ENCODE peak calls at places on chromosomes 3 and 15, in nine cellular contexts. One of them, this sample, is unnamed.

GRCh38 chr15:72033711-72034110 is 84.2 kb downstream of the MYO9A start:
- DNase-seq in Peyer's patch: no peak
- DNase-seq in brain microvascular endothelial cell: peak
- DNase-seq in cardiac muscle cell: no peak
- DNase-seq in GM12864: no peak
- DNase-seq in GM23248: peak
- DNase-seq in foreskin fibroblast: peak
- DNase-seq in fibroblast of mammary gland: peak
- DNase-seq in suprapubic skin: no peak
- DNase-seq in this sample: no peak

GRCh38 chr3:10417849-10418248 is 87.5 kb downstream of the ATP2B2 start:
- DNase-seq in Peyer's patch: no peak
- DNase-seq in brain microvascular endothelial cell: no peak
- DNase-seq in cardiac muscle cell: no peak
- DNase-seq in GM12864: no peak
- DNase-seq in GM23248: peak
- DNase-seq in foreskin fibroblast: peak
- DNase-seq in fibroblast of mammary gland: peak
- DNase-seq in suprapubic skin: no peak
- DNase-seq in this sample: peak

GRCh38 chr15:85618956-85619491 is 175.7 kb downstream of the KLHL25 start:
- DNase-seq in Peyer's patch: peak
- DNase-seq in brain microvascular endothelial cell: peak
- DNase-seq in cardiac muscle cell: peak
- DNase-seq in GM12864: peak
- DNase-seq in GM23248: peak
- DNase-seq in foreskin fibroblast: peak
- DNase-seq in fibroblast of mammary gland: peak
- DNase-seq in suprapubic skin: peak
- DNase-seq in this sample: no peak

GRCh38 chr3:59535791-59536221 is 486.0 kb upstream of the CFAP20DC start:
- DNase-seq in Peyer's patch: no peak
- DNase-seq in brain microvascular endothelial cell: peak
- DNase-seq in cardiac muscle cell: no peak
- DNase-seq in GM12864: no peak
- DNase-seq in GM23248: peak
- DNase-seq in foreskin fibroblast: peak
- DNase-seq in fibroblast of mammary gland: peak
- DNase-seq in suprapubic skin: no peak
- DNase-seq in this sample: no peak

GRCh38 chr3:137121704-137122314 is 164.0 kb downstream of the IL20RB start:
- DNase-seq in Peyer's patch: no peak
- DNase-seq in brain microvascular endothelial cell: peak
- DNase-seq in cardiac muscle cell: peak
- DNase-seq in GM12864: peak
- DNase-seq in GM23248: peak
- DNase-seq in foreskin fibroblast: peak
- DNase-seq in fibroblast of mammary gland: peak
- DNase-seq in suprapubic skin: no peak
- DNase-seq in this sample: peak

GRCh38 chr3:161372321-161373260 is 1.3 kb upstream of the SPTSSB start:
- DNase-seq in Peyer's patch: no peak
- DNase-seq in brain microvascular endothelial cell: no peak
- DNase-seq in cardiac muscle cell: peak
- DNase-seq in GM12864: no peak
- DNase-seq in GM23248: peak
- DNase-seq in foreskin fibroblast: peak
- DNase-seq in fibroblast of mammary gland: no peak
- DNase-seq in suprapubic skin: no peak
- DNase-seq in this sample: no peak

GRCh38 chr3:98945006-98945626 is 43.6 kb upstream of the DCBLD2 start:
- DNase-seq in Peyer's patch: no peak
- DNase-seq in brain microvascular endothelial cell: no peak
- DNase-seq in cardiac muscle cell: no peak
- DNase-seq in GM12864: no peak
- DNase-seq in GM23248: peak
- DNase-seq in foreskin fibroblast: peak
- DNase-seq in fibroblast of mammary gland: peak
- DNase-seq in suprapubic skin: no peak
- DNase-seq in this sample: no peak

GRCh38 chr3:196440041-196440537 is 7.9 kb upstream of the UBXN7 start:
- DNase-seq in Peyer's patch: no peak
- DNase-seq in brain microvascular endothelial cell: peak
- DNase-seq in cardiac muscle cell: no peak
- DNase-seq in GM12864: peak
- DNase-seq in GM23248: peak
- DNase-seq in foreskin fibroblast: peak
- DNase-seq in fibroblast of mammary gland: peak
- DNase-seq in suprapubic skin: no peak
- DNase-seq in this sample: no peak

GRCh38 chr3:114775395-114775794 is 371.7 kb downstream of the ZBTB20 start:
- DNase-seq in Peyer's patch: no peak
- DNase-seq in brain microvascular endothelial cell: no peak
- DNase-seq in cardiac muscle cell: no peak
- DNase-seq in GM12864: no peak
- DNase-seq in GM23248: peak
- DNase-seq in foreskin fibroblast: peak
- DNase-seq in fibroblast of mammary gland: peak
- DNase-seq in suprapubic skin: no peak
- DNase-seq in this sample: no peak

GRCh38 chr3:167941234-167941995 is 154.3 kb downstream of the GOLIM4 start:
- DNase-seq in Peyer's patch: peak
- DNase-seq in brain microvascular endothelial cell: peak
- DNase-seq in cardiac muscle cell: no peak
- DNase-seq in GM12864: no peak
- DNase-seq in GM23248: peak
- DNase-seq in foreskin fibroblast: peak
- DNase-seq in fibroblast of mammary gland: peak
- DNase-seq in suprapubic skin: no peak
- DNase-seq in this sample: no peak

GRCh38 chr15:57500979-57501576 is 90.6 kb upstream of the MYZAP start:
- DNase-seq in Peyer's patch: no peak
- DNase-seq in brain microvascular endothelial cell: peak
- DNase-seq in cardiac muscle cell: no peak
- DNase-seq in GM12864: no peak
- DNase-seq in GM23248: peak
- DNase-seq in foreskin fibroblast: peak
- DNase-seq in fibroblast of mammary gland: peak
- DNase-seq in suprapubic skin: no peak
- DNase-seq in this sample: no peak

GRCh38 chr3:21062724-21063436 is 688.1 kb downstream of the ZNF385D start:
- DNase-seq in Peyer's patch: no peak
- DNase-seq in brain microvascular endothelial cell: no peak
- DNase-seq in cardiac muscle cell: no peak
- DNase-seq in GM12864: no peak
- DNase-seq in GM23248: peak
- DNase-seq in foreskin fibroblast: peak
- DNase-seq in fibroblast of mammary gland: no peak
- DNase-seq in suprapubic skin: no peak
- DNase-seq in this sample: no peak

GRCh38 chr15:67091073-67091965 is 25.9 kb downstream of the SMAD3 start:
- DNase-seq in Peyer's patch: peak
- DNase-seq in brain microvascular endothelial cell: peak
- DNase-seq in cardiac muscle cell: peak
- DNase-seq in GM12864: peak
- DNase-seq in GM23248: peak
- DNase-seq in foreskin fibroblast: peak
- DNase-seq in fibroblast of mammary gland: peak
- DNase-seq in suprapubic skin: no peak
- DNase-seq in this sample: no peak

GRCh38 chr15:65789105-65789504 is 3.0 kb downstream of the DENND4A start:
- DNase-seq in Peyer's patch: no peak
- DNase-seq in brain microvascular endothelial cell: no peak
- DNase-seq in cardiac muscle cell: no peak
- DNase-seq in GM12864: no peak
- DNase-seq in GM23248: no peak
- DNase-seq in foreskin fibroblast: no peak
- DNase-seq in fibroblast of mammary gland: no peak
- DNase-seq in suprapubic skin: no peak
- DNase-seq in this sample: no peak

GRCh38 chr15:65783872-65784271 is 8.2 kb downstream of the DENND4A start:
- DNase-seq in Peyer's patch: no peak
- DNase-seq in brain microvascular endothelial cell: no peak
- DNase-seq in cardiac muscle cell: no peak
- DNase-seq in GM12864: no peak
- DNase-seq in GM23248: no peak
- DNase-seq in foreskin fibroblast: no peak
- DNase-seq in fibroblast of mammary gland: no peak
- DNase-seq in suprapubic skin: no peak
- DNase-seq in this sample: no peak

GRCh38 chr15:65785151-65785550 is 6.9 kb downstream of the DENND4A start:
- DNase-seq in Peyer's patch: no peak
- DNase-seq in brain microvascular endothelial cell: no peak
- DNase-seq in cardiac muscle cell: no peak
- DNase-seq in GM12864: no peak
- DNase-seq in GM23248: no peak
- DNase-seq in foreskin fibroblast: no peak
- DNase-seq in fibroblast of mammary gland: no peak
- DNase-seq in suprapubic skin: no peak
- DNase-seq in this sample: no peak

GRCh38 chr15:65789759-65790158 is 2.3 kb downstream of the DENND4A start:
- DNase-seq in Peyer's patch: no peak
- DNase-seq in brain microvascular endothelial cell: no peak
- DNase-seq in cardiac muscle cell: no peak
- DNase-seq in GM12864: no peak
- DNase-seq in GM23248: no peak
- DNase-seq in foreskin fibroblast: no peak
- DNase-seq in fibroblast of mammary gland: no peak
- DNase-seq in suprapubic skin: no peak
- DNase-seq in this sample: no peak

DNA sequence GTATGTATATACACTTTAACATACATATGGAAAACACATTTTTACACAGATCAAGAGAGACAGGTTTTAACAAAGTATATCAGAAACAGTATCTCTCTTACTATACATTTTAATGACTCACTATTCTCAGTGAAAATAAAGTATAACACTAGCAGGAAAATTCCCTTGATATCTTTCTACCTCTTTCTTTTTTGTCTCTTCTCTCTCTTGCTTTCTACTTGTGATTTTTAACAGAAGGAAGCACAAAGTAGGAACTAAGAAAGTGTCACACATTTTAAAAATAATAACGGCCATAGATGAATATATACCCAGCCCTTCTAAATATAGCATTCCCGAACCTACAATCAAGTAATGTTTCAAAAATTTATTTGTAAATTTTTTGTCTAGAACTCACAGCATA is 4.8 kb downstream of the DENND4A start:
- DNase-seq in Peyer's patch: no peak
- DNase-seq in brain microvascular endothelial cell: no peak
- DNase-seq in cardiac muscle cell: no peak
- DNase-seq in GM12864: no peak
- DNase-seq in GM23248: no peak
- DNase-seq in foreskin fibroblast: no peak
- DNase-seq in fibroblast of mammary gland: no peak
- DNase-seq in suprapubic skin: no peak
- DNase-seq in this sample: no peak
- H3K4me3 ChIP-seq in Peyer's patch: no peak
- H3K4me3 ChIP-seq in brain microvascular endothelial cell: no peak
- H3K4me3 ChIP-seq in cardiac muscle cell: no peak
- H3K4me3 ChIP-seq in GM12864: peak
- H3K4me3 ChIP-seq in GM23248: peak
- H3K4me3 ChIP-seq in foreskin fibroblast: no peak
- H3K4me3 ChIP-seq in fibroblast of mammary gland: no peak
- H3K4me3 ChIP-seq in suprapubic skin: peak
- H3K4me3 ChIP-seq in this sample: peak

GRCh38 chr15:52082197-52083036 is 30.2 kb downstream of the BCL2L10 start:
- DNase-seq in Peyer's patch: no peak
- DNase-seq in brain microvascular endothelial cell: no peak
- DNase-seq in cardiac muscle cell: no peak
- DNase-seq in GM12864: peak
- DNase-seq in GM23248: no peak
- DNase-seq in foreskin fibroblast: no peak
- DNase-seq in fibroblast of mammary gland: no peak
- DNase-seq in suprapubic skin: no peak
- DNase-seq in this sample: no peak
- H3K4me3 ChIP-seq in Peyer's patch: no peak
- H3K4me3 ChIP-seq in brain microvascular endothelial cell: no peak
- H3K4me3 ChIP-seq in cardiac muscle cell: no peak
- H3K4me3 ChIP-seq in GM12864: no peak
- H3K4me3 ChIP-seq in GM23248: no peak
- H3K4me3 ChIP-seq in foreskin fibroblast: no peak
- H3K4me3 ChIP-seq in fibroblast of mammary gland: no peak
- H3K4me3 ChIP-seq in suprapubic skin: no peak
- H3K4me3 ChIP-seq in this sample: no peak

GRCh38 chr3:156677120-156677479 is 2.7 kb downstream of the TIPARP start:
- DNase-seq in Peyer's patch: no peak
- DNase-seq in brain microvascular endothelial cell: no peak
- DNase-seq in cardiac muscle cell: no peak
- DNase-seq in GM12864: no peak
- DNase-seq in GM23248: peak
- DNase-seq in foreskin fibroblast: peak
- DNase-seq in fibroblast of mammary gland: no peak
- DNase-seq in suprapubic skin: no peak
- DNase-seq in this sample: no peak
- H3K4me3 ChIP-seq in Peyer's patch: no peak
- H3K4me3 ChIP-seq in brain microvascular endothelial cell: peak
- H3K4me3 ChIP-seq in cardiac muscle cell: peak
- H3K4me3 ChIP-seq in GM12864: peak
- H3K4me3 ChIP-seq in GM23248: peak
- H3K4me3 ChIP-seq in foreskin fibroblast: peak
- H3K4me3 ChIP-seq in fibroblast of mammary gland: peak
- H3K4me3 ChIP-seq in suprapubic skin: peak
- H3K4me3 ChIP-seq in this sample: no peak

DNA sequence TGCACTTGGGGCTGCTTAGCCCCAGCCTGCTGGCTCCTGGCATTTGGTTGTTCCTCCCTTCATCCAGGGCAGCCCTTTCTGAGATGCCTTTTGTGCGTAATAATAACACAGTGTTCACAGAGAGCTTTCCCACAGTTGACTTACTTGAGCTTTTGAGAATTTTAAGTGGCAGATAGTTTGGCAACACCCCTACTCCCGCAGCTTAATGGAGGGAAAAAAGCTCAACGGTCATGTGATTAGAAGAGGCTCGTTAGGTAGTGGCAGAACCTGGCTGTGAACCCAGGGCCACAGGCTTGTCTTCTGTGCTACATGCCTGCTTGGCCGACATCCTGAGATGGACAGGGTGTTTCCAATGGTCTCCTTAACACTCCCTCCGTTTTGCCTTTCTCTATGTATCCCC is 4.7 kb downstream of the KBTBD13 start:
- DNase-seq in Peyer's patch: no peak
- DNase-seq in brain microvascular endothelial cell: no peak
- DNase-seq in cardiac muscle cell: peak
- DNase-seq in GM12864: no peak
- DNase-seq in GM23248: no peak
- DNase-seq in foreskin fibroblast: no peak
- DNase-seq in fibroblast of mammary gland: no peak
- DNase-seq in suprapubic skin: no peak
- DNase-seq in this sample: no peak
- H3K4me3 ChIP-seq in Peyer's patch: no peak
- H3K4me3 ChIP-seq in brain microvascular endothelial cell: no peak
- H3K4me3 ChIP-seq in cardiac muscle cell: no peak
- H3K4me3 ChIP-seq in GM12864: no peak
- H3K4me3 ChIP-seq in GM23248: no peak
- H3K4me3 ChIP-seq in foreskin fibroblast: no peak
- H3K4me3 ChIP-seq in fibroblast of mammary gland: no peak
- H3K4me3 ChIP-seq in suprapubic skin: no peak
- H3K4me3 ChIP-seq in this sample: no peak

GRCh38 chr15:100973351-100974034 is 54.3 kb downstream of the LRRK1 start:
- DNase-seq in Peyer's patch: no peak
- DNase-seq in brain microvascular endothelial cell: no peak
- DNase-seq in cardiac muscle cell: peak
- DNase-seq in GM12864: no peak
- DNase-seq in GM23248: no peak
- DNase-seq in foreskin fibroblast: no peak
- DNase-seq in fibroblast of mammary gland: no peak
- DNase-seq in suprapubic skin: no peak
- DNase-seq in this sample: no peak
- H3K4me3 ChIP-seq in Peyer's patch: peak
- H3K4me3 ChIP-seq in brain microvascular endothelial cell: peak
- H3K4me3 ChIP-seq in cardiac muscle cell: peak
- H3K4me3 ChIP-seq in GM12864: no peak
- H3K4me3 ChIP-seq in GM23248: no peak
- H3K4me3 ChIP-seq in foreskin fibroblast: no peak
- H3K4me3 ChIP-seq in fibroblast of mammary gland: peak
- H3K4me3 ChIP-seq in suprapubic skin: peak
- H3K4me3 ChIP-seq in this sample: no peak

This sample was measured in HepG2.